ENCODE peak calls at places on chromosomes 1 and 21, in six cellular contexts. One of them, this sample, is unnamed.

GRCh38 chr1:243883551-243883950 is 33.5 kb upstream of the AKT3 start:
- DNase-seq in cardiac muscle cell: no peak
- DNase-seq in fibroblast of lung: peak
- DNase-seq in caudate nucleus: no peak
- DNase-seq in AG04450: peak
- DNase-seq in hepatocyte: no peak
- DNase-seq in this sample: no peak

GRCh38 chr1:231021540-231022031 is 18.5 kb downstream of the FAM89A start:
- DNase-seq in cardiac muscle cell: no peak
- DNase-seq in fibroblast of lung: no peak
- DNase-seq in caudate nucleus: no peak
- DNase-seq in AG04450: no peak
- DNase-seq in hepatocyte: no peak
- DNase-seq in this sample: no peak

GRCh38 chr1:5427026-5427613 is 565.1 kb downstream of the NPHP4 start:
- DNase-seq in cardiac muscle cell: no peak
- DNase-seq in fibroblast of lung: no peak
- DNase-seq in caudate nucleus: no peak
- DNase-seq in AG04450: no peak
- DNase-seq in hepatocyte: no peak
- DNase-seq in this sample: no peak

GRCh38 chr1:168887381-168887780 is 158.4 kb upstream of the DPT start:
- DNase-seq in cardiac muscle cell: no peak
- DNase-seq in fibroblast of lung: no peak
- DNase-seq in caudate nucleus: no peak
- DNase-seq in AG04450: no peak
- DNase-seq in hepatocyte: no peak
- DNase-seq in this sample: no peak

GRCh38 chr1:168708698-168709406 is 20.2 kb downstream of the DPT start:
- DNase-seq in cardiac muscle cell: no peak
- DNase-seq in fibroblast of lung: no peak
- DNase-seq in caudate nucleus: no peak
- DNase-seq in AG04450: no peak
- DNase-seq in hepatocyte: no peak
- DNase-seq in this sample: no peak

GRCh38 chr1:41764608-41765007 is 154.1 kb downstream of the HIVEP3 start:
- DNase-seq in cardiac muscle cell: no peak
- DNase-seq in fibroblast of lung: no peak
- DNase-seq in caudate nucleus: no peak
- DNase-seq in AG04450: no peak
- DNase-seq in hepatocyte: no peak
- DNase-seq in this sample: no peak

GRCh38 chr1:27601771-27602509 is 2.0 kb downstream of the AHDC1 start:
- DNase-seq in cardiac muscle cell: peak
- DNase-seq in fibroblast of lung: peak
- DNase-seq in caudate nucleus: no peak
- DNase-seq in AG04450: no peak
- DNase-seq in hepatocyte: peak
- DNase-seq in this sample: no peak

GRCh38 chr1:224052767-224053166 is 61.1 kb upstream of the FBXO28 start:
- DNase-seq in cardiac muscle cell: no peak
- DNase-seq in fibroblast of lung: peak
- DNase-seq in caudate nucleus: no peak
- DNase-seq in AG04450: no peak
- DNase-seq in hepatocyte: no peak
- DNase-seq in this sample: no peak

GRCh38 chr1:158998781-158999161 is 10.9 kb upstream of the IFI16 start:
- DNase-seq in cardiac muscle cell: peak
- DNase-seq in fibroblast of lung: peak
- DNase-seq in caudate nucleus: no peak
- DNase-seq in AG04450: peak
- DNase-seq in hepatocyte: peak
- DNase-seq in this sample: no peak

GRCh38 chr1:190022709-190023108 is 455.0 kb downstream of the BRINP3 start:
- DNase-seq in cardiac muscle cell: no peak
- DNase-seq in fibroblast of lung: peak
- DNase-seq in caudate nucleus: no peak
- DNase-seq in AG04450: no peak
- DNase-seq in hepatocyte: no peak
- DNase-seq in this sample: no peak

GRCh38 chr1:198741744-198742143 is 102.9 kb downstream of the PTPRC start:
- DNase-seq in cardiac muscle cell: no peak
- DNase-seq in fibroblast of lung: peak
- DNase-seq in caudate nucleus: no peak
- DNase-seq in AG04450: peak
- DNase-seq in hepatocyte: no peak
- DNase-seq in this sample: no peak

GRCh38 chr1:61299468-61299867 is 217.1 kb downstream of the NFIA start:
- DNase-seq in cardiac muscle cell: no peak
- DNase-seq in fibroblast of lung: no peak
- DNase-seq in caudate nucleus: no peak
- DNase-seq in AG04450: no peak
- DNase-seq in hepatocyte: peak
- DNase-seq in this sample: no peak

GRCh38 chr1:220884109-220884980 is 5.1 kb downstream of the HLX start:
- DNase-seq in cardiac muscle cell: peak
- DNase-seq in fibroblast of lung: no peak
- DNase-seq in caudate nucleus: no peak
- DNase-seq in AG04450: no peak
- DNase-seq in hepatocyte: peak
- DNase-seq in this sample: no peak

GRCh38 chr1:216075339-216075738 is 347.9 kb downstream of the USH2A start:
- DNase-seq in cardiac muscle cell: no peak
- DNase-seq in fibroblast of lung: peak
- DNase-seq in caudate nucleus: no peak
- DNase-seq in AG04450: no peak
- DNase-seq in hepatocyte: no peak
- DNase-seq in this sample: no peak

GRCh38 chr21:43299441-43300277 is 127.3 kb downstream of the SIK1 start:
- DNase-seq in cardiac muscle cell: peak
- DNase-seq in fibroblast of lung: no peak
- DNase-seq in caudate nucleus: no peak
- DNase-seq in AG04450: no peak
- DNase-seq in hepatocyte: no peak
- DNase-seq in this sample: peak

GRCh38 chr1:31627301-31627929 is 9.9 kb downstream of the HCRTR1 start:
- DNase-seq in cardiac muscle cell: no peak
- DNase-seq in fibroblast of lung: no peak
- DNase-seq in caudate nucleus: no peak
- DNase-seq in AG04450: no peak
- DNase-seq in hepatocyte: no peak
- DNase-seq in this sample: no peak

GRCh38 chr1:185681034-185681633 is 53.1 kb upstream of the HMCN1 start:
- DNase-seq in cardiac muscle cell: peak
- DNase-seq in fibroblast of lung: peak
- DNase-seq in caudate nucleus: no peak
- DNase-seq in AG04450: no peak
- DNase-seq in hepatocyte: peak
- DNase-seq in this sample: no peak

GRCh38 chr21:38402291-38402690 is 96.0 kb downstream of the ERG start:
- DNase-seq in cardiac muscle cell: no peak
- DNase-seq in fibroblast of lung: no peak
- DNase-seq in caudate nucleus: no peak
- DNase-seq in AG04450: no peak
- DNase-seq in hepatocyte: no peak
- DNase-seq in this sample: peak
- H3K27ac ChIP-seq in cardiac muscle cell: no peak
- H3K27ac ChIP-seq in fibroblast of lung: no peak
- H3K27ac ChIP-seq in caudate nucleus: no peak
- H3K27ac ChIP-seq in AG04450: no peak
- H3K27ac ChIP-seq in hepatocyte: no peak
- H3K27ac ChIP-seq in this sample: no peak

GRCh38 chr1:65195495-65196417 is 47.8 kb downstream of the AK4 start:
- DNase-seq in cardiac muscle cell: no peak
- DNase-seq in fibroblast of lung: peak
- DNase-seq in caudate nucleus: no peak
- DNase-seq in AG04450: no peak
- DNase-seq in hepatocyte: no peak
- DNase-seq in this sample: no peak
- H3K27ac ChIP-seq in cardiac muscle cell: no peak
- H3K27ac ChIP-seq in fibroblast of lung: no peak
- H3K27ac ChIP-seq in caudate nucleus: no peak
- H3K27ac ChIP-seq in AG04450: no peak
- H3K27ac ChIP-seq in hepatocyte: no peak
- H3K27ac ChIP-seq in this sample: no peak

GRCh38 chr1:154609398-154610380 is 1.7 kb upstream of the ADAR start:
- DNase-seq in cardiac muscle cell: no peak
- DNase-seq in fibroblast of lung: peak
- DNase-seq in caudate nucleus: no peak
- DNase-seq in AG04450: no peak
- DNase-seq in hepatocyte: no peak
- DNase-seq in this sample: no peak

GRCh38 chr1:154608522-154609294 is 722 bp upstream of the ADAR start:
- DNase-seq in cardiac muscle cell: peak
- DNase-seq in fibroblast of lung: peak
- DNase-seq in caudate nucleus: no peak
- DNase-seq in AG04450: no peak
- DNase-seq in hepatocyte: peak
- DNase-seq in this sample: no peak

GRCh38 chr1:154607748-154608521 is at the start of gene ADAR:
- DNase-seq in cardiac muscle cell: peak
- DNase-seq in fibroblast of lung: peak
- DNase-seq in caudate nucleus: peak
- DNase-seq in AG04450: peak
- DNase-seq in hepatocyte: peak
- DNase-seq in this sample: peak

GRCh38 chr1:154603317-154603716 is 4.7 kb downstream of the ADAR start:
- DNase-seq in cardiac muscle cell: no peak
- DNase-seq in fibroblast of lung: no peak
- DNase-seq in caudate nucleus: no peak
- DNase-seq in AG04450: no peak
- DNase-seq in hepatocyte: no peak
- DNase-seq in this sample: no peak

GRCh38 chr1:154607084-154607747 is 770 bp downstream of the ADAR start:
- DNase-seq in cardiac muscle cell: no peak
- DNase-seq in fibroblast of lung: peak
- DNase-seq in caudate nucleus: no peak
- DNase-seq in AG04450: no peak
- DNase-seq in hepatocyte: peak
- DNase-seq in this sample: no peak
- H3K27ac ChIP-seq in cardiac muscle cell: peak
- H3K27ac ChIP-seq in fibroblast of lung: peak
- H3K27ac ChIP-seq in caudate nucleus: peak
- H3K27ac ChIP-seq in AG04450: peak
- H3K27ac ChIP-seq in hepatocyte: peak
- H3K27ac ChIP-seq in this sample: peak

GRCh38 chr1:117092594-117092993 is 29.0 kb downstream of the TRIM45 start:
- DNase-seq in cardiac muscle cell: peak
- DNase-seq in fibroblast of lung: no peak
- DNase-seq in caudate nucleus: no peak
- DNase-seq in AG04450: no peak
- DNase-seq in hepatocyte: no peak
- DNase-seq in this sample: no peak
- H3K27ac ChIP-seq in cardiac muscle cell: peak
- H3K27ac ChIP-seq in fibroblast of lung: peak
- H3K27ac ChIP-seq in caudate nucleus: peak
- H3K27ac ChIP-seq in AG04450: peak
- H3K27ac ChIP-seq in hepatocyte: peak
- H3K27ac ChIP-seq in this sample: peak